ENCODE peak calls at places on chromosome 16, in four cellular contexts. H is astrocyte of the spinal cord, Q is cardiac fibroblast, W is ascending aorta. B is an unnamed sample.

GRCh38 chr16:72939247-72939646 is 108.7 kb downstream of the ZFHX3 start:
- DNase-seq in H (peak; percentile 70), Q (peak; percentile 89), W (peak; percentile 78), B (peak; percentile 36)

GRCh38 chr16:23482778-23483177 is 27.5 kb downstream of the GGA2 start:
- DNase-seq in H (no peak), Q (no peak), W (no peak), B (no peak)

GRCh38 chr16:87926246-87927194 is 9.8 kb downstream of the CA5A start:
- DNase-seq in H (no peak), Q (no peak), W (no peak), B (no peak)

GRCh38 chr16:11801481-11802021 is 4.5 kb upstream of the ZC3H7A start:
- DNase-seq in H (no peak), Q (peak; percentile 39), W (no peak), B (no peak)

GRCh38 chr16:23863511-23864422 is 28.0 kb downstream of the PRKCB start:
- DNase-seq in H (no peak), Q (no peak), W (no peak), B (no peak)

GRCh38 chr16:69865701-69866100 is 85.4 kb upstream of the CLEC18A start:
- DNase-seq in H (peak; percentile 83), Q (peak; percentile 84), W (no peak), B (no peak)

GRCh38 chr16:49951568-49952195 is 73.3 kb upstream of the CNEP1R1 start:
- DNase-seq in H (no peak), Q (no peak), W (no peak), B (no peak)

GRCh38 chr16:67429053-67429798 is 1.7 kb upstream of the HSD11B2 start:
- DNase-seq in H (no peak), Q (no peak), W (no peak), B (no peak)

GRCh38 chr16:24539850-24540484 is 601 bp downstream of the RBBP6 start:
- DNase-seq in H (no peak), Q (no peak), W (peak; percentile 75), B (peak; percentile 54)

GRCh38 chr16:1481906-1482835 is 6.6 kb downstream of the PTX4 start:
- DNase-seq in H (peak; percentile 16), Q (no peak), W (no peak), B (no peak)

GRCh38 chr16:58030136-58030840 is 4.7 kb downstream of the MMP15 start:
- DNase-seq in H (no peak), Q (no peak), W (no peak), B (no peak)

GRCh38 chr16:3120435-3120834 is 8.0 kb downstream of the ZNF205 start:
- DNase-seq in H (no peak), Q (no peak), W (no peak), B (no peak)

GRCh38 chr16:25124503-25124902 is 13.0 kb downstream of the LCMT1 start:
- DNase-seq in H (no peak), Q (no peak), W (no peak), B (peak; percentile 68)

GRCh38 chr16:1065466-1066128 is 7.0 kb upstream of the SSTR5 start:
- DNase-seq in H (no peak), Q (no peak), W (no peak), B (no peak)

GRCh38 chr16:80899804-80900592 is 95.6 kb upstream of the CDYL2 start:
- DNase-seq in H (peak; percentile 94), Q (peak; percentile 98), W (peak; percentile 96), B (peak; percentile 7)

GRCh38 chr16:79847101-79847500 is 246.6 kb upstream of the MAF start:
- DNase-seq in H (no peak), Q (no peak), W (no peak), B (peak; percentile 30)

GRCh38 chr16:68760671-68761275 is 23.7 kb downstream of the CDH1 start:
- DNase-seq in H (no peak), Q (peak; percentile 41), W (no peak), B (peak; percentile 95)

DNA sequence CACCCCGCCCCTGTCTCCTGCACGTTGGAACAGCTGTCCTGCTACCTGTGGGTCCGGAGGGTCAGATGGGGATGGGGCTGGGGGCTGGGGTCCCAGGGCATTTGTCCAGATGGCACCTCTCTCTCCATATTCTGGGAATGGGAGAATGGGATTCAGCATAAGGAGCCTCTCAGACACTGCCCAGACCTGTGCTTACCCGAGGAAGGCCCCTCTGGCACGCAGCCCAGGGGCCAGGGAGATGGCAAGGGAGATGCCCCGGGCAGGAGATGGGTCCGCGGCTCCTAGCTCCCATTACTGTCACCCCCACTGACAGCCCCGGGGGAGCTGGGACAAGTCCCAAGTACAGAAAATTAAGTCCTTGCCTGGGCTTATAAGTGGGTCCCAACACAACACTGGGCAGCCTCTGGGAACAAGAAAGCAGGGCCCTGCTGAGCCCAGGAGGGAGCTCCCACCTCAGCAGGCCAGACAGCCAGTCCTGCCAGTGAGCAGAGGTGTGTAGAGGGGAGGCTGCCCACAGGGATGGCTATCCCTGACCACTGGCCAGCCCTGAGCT is 1.8 kb downstream of the VASN start:
- DNase-seq in H (no peak), Q (no peak), W (peak; percentile 69), B (peak; percentile 45)
- H3K4me3 ChIP-seq in H (peak overlapping the region; percentile 78), Q (peak overlapping the region; percentile 87), W (peak overlapping the region; percentile 64), B (peak overlapping the region; percentile 60)

GRCh38 chr16:30397056-30397455 is 1.8 kb downstream of the ZNF48 start:
- DNase-seq in H (no peak), Q (no peak), W (no peak), B (no peak)

GRCh38 chr16:30394603-30395154 is 541 bp upstream of the ZNF48 start:
- DNase-seq in H (peak; percentile 42), Q (peak; percentile 25), W (no peak), B (no peak)

GRCh38 chr16:30397776-30398659 is 2.8 kb downstream of the ZNF48 start:
- DNase-seq in H (no peak), Q (no peak), W (no peak), B (no peak)

GRCh38 chr16:30395992-30396560 is 856 bp downstream of the ZNF48 start:
- DNase-seq in H (no peak), Q (peak; percentile 25), W (no peak), B (no peak)

DNA sequence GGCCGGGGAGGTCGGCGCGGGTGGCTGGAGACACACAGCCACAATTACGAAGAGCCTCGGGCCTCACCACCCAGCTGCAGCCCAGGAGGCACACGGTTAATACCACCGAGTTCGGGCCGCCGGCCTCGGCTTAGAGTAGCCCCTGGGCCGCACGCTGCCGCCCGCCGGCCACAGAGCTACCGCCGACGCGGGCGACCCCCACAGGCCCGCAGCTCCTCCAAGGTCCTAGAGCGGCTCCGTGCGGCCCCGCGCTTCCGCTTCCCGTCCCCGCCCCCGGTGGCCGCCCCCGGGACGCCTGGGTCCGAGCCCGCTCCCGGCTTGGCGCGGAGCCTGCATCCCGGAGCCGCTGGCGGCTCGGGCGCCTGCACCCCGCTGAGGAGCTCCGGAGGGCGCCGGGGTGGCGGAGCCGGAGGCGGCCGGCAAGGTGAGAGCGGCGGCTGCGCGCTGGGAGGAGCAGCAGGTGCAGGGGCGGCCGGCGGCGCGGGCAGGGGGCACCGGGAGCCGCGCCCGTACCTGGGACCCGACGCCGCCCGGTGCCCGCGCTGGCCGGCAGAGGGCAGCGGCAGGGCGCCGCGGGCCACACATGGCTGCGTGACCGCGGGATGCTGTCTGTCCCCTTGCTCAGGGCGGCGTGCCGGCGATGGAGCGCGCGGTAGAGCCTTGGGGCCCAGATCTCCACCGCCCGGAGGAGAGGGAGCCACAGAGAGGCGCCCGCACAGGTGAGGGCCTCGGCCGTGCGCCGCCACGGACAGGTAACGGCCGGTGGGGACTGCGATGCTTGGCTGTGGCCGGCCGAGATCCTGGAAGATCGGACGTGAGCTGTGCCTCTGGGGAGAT is at the start of gene ZNF48:
- DNase-seq in H (peak; percentile 91), Q (peak; percentile 81), W (peak; percentile 89), B (peak; percentile 70)
- TF ChIP-seq CTCF in H (no peak), Q (no peak), W (no peak), B (no peak)

DNA sequence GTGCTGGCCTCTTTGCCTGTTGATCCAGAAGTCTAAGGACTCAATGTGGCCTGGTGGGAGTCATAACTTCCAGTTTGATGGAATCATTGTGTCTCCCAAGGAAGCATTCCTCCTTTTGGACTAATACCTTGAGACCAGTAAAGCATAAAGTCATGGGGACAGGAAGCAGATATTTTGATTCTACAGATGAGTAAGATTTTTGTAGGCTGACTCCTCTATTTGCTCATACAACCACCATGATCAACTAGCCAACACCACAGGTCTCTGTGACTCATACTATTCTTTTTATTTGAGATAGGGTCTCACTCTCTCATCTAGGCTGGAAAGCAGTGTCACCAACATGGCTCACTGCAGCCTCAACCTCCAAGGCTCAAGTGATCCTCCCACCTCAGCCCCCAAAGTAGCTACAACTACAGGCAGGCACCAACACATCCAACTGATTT is 6.2 kb downstream of the MT2A start:
- DNase-seq in H (peak; percentile 80), Q (peak; percentile 82), W (no peak), B (peak; percentile 80)
- H3K4me3 ChIP-seq in H (no peak overlapping the region), Q (no peak overlapping the region), W (no peak overlapping the region), B (no peak overlapping the region)

DNA sequence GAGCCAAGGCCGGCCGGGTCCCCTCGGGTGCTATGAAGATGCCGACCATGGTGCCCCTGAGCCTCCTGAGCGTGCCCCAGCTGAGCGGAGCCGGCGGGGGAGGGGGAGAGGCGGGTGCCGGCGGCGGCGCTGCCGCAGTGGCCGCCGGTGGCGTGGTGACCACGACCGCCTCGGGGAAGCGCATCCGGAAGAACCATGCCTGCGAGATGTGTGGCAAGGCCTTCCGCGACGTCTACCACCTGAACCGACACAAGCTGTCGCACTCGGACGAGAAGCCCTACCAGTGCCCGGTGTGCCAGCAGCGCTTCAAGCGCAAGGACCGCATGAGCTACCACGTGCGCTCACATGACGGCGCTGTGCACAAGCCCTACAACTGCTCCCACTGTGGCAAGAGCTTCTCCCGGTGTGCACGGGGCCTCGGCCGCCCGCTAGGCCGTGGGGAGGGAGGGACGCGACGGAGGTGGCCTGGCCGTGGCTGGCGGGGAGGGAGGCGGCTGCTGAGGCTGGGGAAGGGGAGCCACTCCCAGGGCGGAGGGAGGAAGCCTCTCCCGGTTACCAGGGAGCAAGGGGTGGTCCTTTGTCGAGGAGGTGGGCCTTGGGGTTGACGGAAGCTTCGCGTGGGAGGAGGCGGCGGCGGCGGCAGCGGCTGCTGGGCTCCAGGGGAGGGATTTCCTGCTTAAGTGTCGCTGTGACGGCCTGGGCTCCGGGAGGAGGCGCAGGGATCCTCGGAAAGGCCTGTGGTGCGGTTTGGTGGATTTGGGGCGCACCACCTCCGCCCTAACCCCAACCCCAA is 1.3 kb downstream of the MAZ start:
- DNase-seq in H (peak; percentile 96), Q (peak; percentile 96), W (peak; percentile 93), B (peak; percentile 94)
- TF ChIP-seq CTCF in H (peak; percentile 68), Q (peak; percentile 50), W (peak; percentile 48), B (peak; percentile 45)

DNA sequence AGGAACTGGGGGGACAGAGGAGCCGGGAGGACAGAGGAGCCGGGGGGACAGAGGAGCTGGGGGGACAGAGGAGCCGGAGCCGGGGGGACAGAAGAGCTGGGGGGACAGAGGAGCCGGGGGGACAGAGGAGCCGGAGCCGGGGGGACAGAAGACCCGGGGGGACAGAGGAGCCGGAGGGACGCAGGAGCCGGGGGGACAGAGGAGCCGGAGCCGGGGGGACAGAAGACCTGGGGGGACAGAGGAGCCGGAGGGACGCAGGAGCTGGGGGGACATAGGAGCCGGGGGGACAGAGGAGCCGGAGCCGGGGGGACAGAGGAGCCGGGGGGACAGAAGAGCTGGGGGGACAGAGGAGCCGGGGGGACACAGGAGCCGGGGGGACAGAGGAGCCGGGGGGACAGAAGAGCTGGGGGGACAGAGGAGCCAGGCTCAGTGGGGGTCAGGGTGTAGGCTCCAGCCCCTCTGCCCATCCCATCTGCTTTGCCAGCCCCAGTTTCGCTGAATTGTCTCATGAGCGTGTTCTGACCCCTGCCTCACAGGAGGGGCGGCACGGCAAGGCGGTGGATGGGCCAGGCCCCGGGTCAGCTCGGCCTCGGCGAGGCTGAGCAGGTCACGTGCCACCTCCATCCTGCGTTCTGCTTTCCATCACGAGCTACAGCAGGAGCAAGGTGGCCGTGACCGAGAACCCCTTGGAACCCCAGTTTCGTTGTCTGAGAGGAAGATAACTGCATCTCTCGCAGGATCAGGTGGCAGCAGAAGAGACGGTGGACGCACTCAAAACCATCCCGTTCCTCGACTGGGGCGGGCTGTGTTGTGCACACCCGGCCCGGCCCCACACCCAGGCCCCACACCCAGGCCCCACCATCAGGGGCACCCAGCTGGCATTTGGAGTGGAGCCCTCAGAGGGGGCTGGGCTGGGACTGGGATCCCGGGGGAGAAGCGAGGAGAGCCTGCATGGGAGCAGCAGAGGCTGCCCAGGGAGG is 26.1 kb upstream of the CBFA2T3 start:
- DNase-seq in H (no peak), Q (no peak), W (no peak), B (no peak)
- H3K4me3 ChIP-seq in H (no peak overlapping the region), Q (no peak overlapping the region), W (no peak overlapping the region), B (no peak overlapping the region)

GRCh38 chr16:66115373-66115772 is 251.1 kb upstream of the CDH5 start:
- DNase-seq in H (no peak), Q (no peak), W (no peak), B (no peak)
- TF ChIP-seq CTCF in H (no peak), Q (no peak), W (no peak), B (no peak)

B was measured in epithelial cell of esophagus.